ENCODE peak calls at places on chromosomes 12 and 14, in eight cellular contexts. D is cardiac muscle cell; J is fibroblast of lung; Y is HCT116; O is lung; B is transverse colon; X is CD8-positive, alpha-beta T cell; G is breast epithelium. Z is an unnamed sample.

GRCh38 chr12:54981796-54982195 is 2.8 kb downstream of the TESPA1 start:
- DNase-seq in D (no peak), J (no peak), Y (no peak), O (no peak), B (no peak), X (no peak), G (no peak), Z (no peak)

GRCh38 chr14:104393898-104394605 is 185.5 kb upstream of the C14orf180 start:
- DNase-seq in D (no peak), J (no peak), Y (no peak), O (peak; percentile 30), B (peak; percentile 59), X (peak; percentile 89), G (no peak), Z (no peak)

GRCh38 chr12:69553626-69554248 is 31.5 kb upstream of the CCT2 start:
- DNase-seq in D (peak; percentile 73), J (peak; percentile 71), Y (no peak), O (peak; percentile 44), B (no peak), X (no peak), G (no peak), Z (peak; percentile 88)

GRCh38 chr14:105864651-105865265 is 338.4 kb downstream of the TMEM121 start:
- DNase-seq in D (no peak), J (no peak), Y (no peak), O (no peak), B (no peak), X (no peak), G (peak; percentile 43), Z (no peak)

GRCh38 chr12:29208060-29208459 is 59.0 kb downstream of the FAR2 start:
- DNase-seq in D (no peak), J (no peak), Y (no peak), O (no peak), B (no peak), X (no peak), G (no peak), Z (no peak)

GRCh38 chr14:88346048-88346639 is 23.1 kb upstream of the KCNK10 start:
- DNase-seq in D (no peak), J (no peak), Y (no peak), O (no peak), B (no peak), X (no peak), G (no peak), Z (peak; percentile 35)

GRCh38 chr14:49553892-49554291 is 32.3 kb downstream of the RPS29 start:
- DNase-seq in D (no peak), J (no peak), Y (no peak), O (no peak), B (no peak), X (no peak), G (no peak), Z (no peak)

GRCh38 chr12:62930546-62931425 is 4.2 kb downstream of the PPM1H start:
- DNase-seq in D (no peak), J (no peak), Y (no peak), O (no peak), B (no peak), X (no peak), G (no peak), Z (peak; percentile 24)

GRCh38 chr12:56007892-56008471 is 10.9 kb downstream of the SUOX start:
- DNase-seq in D (no peak), J (peak; percentile 23), Y (no peak), O (no peak), B (no peak), X (no peak), G (no peak), Z (peak; percentile 7)

GRCh38 chr14:35390577-35391387 is 13.8 kb downstream of the NFKBIA start:
- DNase-seq in D (peak; percentile 56), J (no peak), Y (no peak), O (no peak), B (no peak), X (peak; percentile 45), G (no peak), Z (peak; percentile 31)

GRCh38 chr12:113673524-113674238 is 202.0 kb upstream of the LHX5 start:
- DNase-seq in D (no peak), J (no peak), Y (no peak), O (no peak), B (no peak), X (no peak), G (no peak), Z (no peak)

GRCh38 chr14:105927661-105928060 is 401.3 kb downstream of the TMEM121 start:
- DNase-seq in D (no peak), J (no peak), Y (no peak), O (no peak), B (peak; percentile 5), X (no peak), G (peak; percentile 30), Z (no peak)

GRCh38 chr12:95541436-95541835 is 9.8 kb downstream of the USP44 start:
- DNase-seq in D (no peak), J (no peak), Y (no peak), O (no peak), B (no peak), X (no peak), G (no peak), Z (no peak)

GRCh38 chr12:57235012-57235727 is 5.7 kb downstream of the SHMT2 start:
- DNase-seq in D (no peak), J (peak; percentile 84), Y (no peak), O (no peak), B (no peak), X (peak; percentile 19), G (no peak), Z (no peak)

GRCh38 chr12:85866929-85867776 is 6.9 kb upstream of the NTS start:
- DNase-seq in D (peak; percentile 59), J (peak; percentile 72), Y (peak; percentile 47), O (peak; percentile 42), B (no peak), X (no peak), G (no peak), Z (peak; percentile 54)

GRCh38 chr14:55610717-55611370 is 30.8 kb downstream of the KTN1 start:
- DNase-seq in D (no peak), J (no peak), Y (no peak), O (no peak), B (no peak), X (no peak), G (no peak), Z (no peak)

GRCh38 chr14:55620277-55620676 is 40.3 kb downstream of the KTN1 start:
- DNase-seq in D (no peak), J (no peak), Y (no peak), O (no peak), B (no peak), X (no peak), G (no peak), Z (no peak)

GRCh38 chr14:55609681-55610080 is 29.7 kb downstream of the KTN1 start:
- DNase-seq in D (no peak), J (peak; percentile 57), Y (no peak), O (no peak), B (no peak), X (no peak), G (no peak), Z (no peak)

GRCh38 chr14:55611859-55612258 is 31.9 kb downstream of the KTN1 start:
- DNase-seq in D (no peak), J (no peak), Y (no peak), O (no peak), B (no peak), X (no peak), G (no peak), Z (no peak)

DNA sequence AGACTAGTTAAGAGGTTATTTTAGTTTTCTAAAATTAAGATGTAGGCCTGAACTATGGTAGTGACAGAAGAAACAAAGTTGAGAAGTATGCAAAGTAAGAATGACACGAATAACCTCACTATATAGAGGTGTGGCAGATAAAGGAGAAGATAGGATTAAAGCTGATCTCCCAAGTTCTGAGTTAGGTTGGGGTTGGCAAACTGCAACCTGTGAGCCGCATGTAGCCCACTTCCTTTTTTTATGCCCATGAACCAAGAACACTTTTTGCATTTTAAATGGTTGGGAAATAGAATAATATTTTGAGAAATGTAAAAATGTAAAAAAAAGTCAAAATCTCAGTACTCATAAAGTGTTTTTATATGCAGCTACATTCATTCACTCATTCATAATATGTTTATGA is 34.3 kb downstream of the KTN1 start:
- DNase-seq in D (no peak), J (no peak), Y (no peak), O (no peak), B (no peak), X (no peak), G (no peak), Z (no peak)
- H3K4me1 ChIP-seq in D (peaks cover 10% of the 10 kb centered on the region), J (peaks cover 2% of the 10 kb centered on the region), Y (peaks cover 28% of the 10 kb centered on the region), O (peaks cover 29% of the 10 kb centered on the region), B (peaks cover 2% of the 10 kb centered on the region), X (no peaks in the 10 kb centered on the region), G (no peaks in the 10 kb centered on the region), Z (peaks cover 9% of the 10 kb centered on the region)

DNA sequence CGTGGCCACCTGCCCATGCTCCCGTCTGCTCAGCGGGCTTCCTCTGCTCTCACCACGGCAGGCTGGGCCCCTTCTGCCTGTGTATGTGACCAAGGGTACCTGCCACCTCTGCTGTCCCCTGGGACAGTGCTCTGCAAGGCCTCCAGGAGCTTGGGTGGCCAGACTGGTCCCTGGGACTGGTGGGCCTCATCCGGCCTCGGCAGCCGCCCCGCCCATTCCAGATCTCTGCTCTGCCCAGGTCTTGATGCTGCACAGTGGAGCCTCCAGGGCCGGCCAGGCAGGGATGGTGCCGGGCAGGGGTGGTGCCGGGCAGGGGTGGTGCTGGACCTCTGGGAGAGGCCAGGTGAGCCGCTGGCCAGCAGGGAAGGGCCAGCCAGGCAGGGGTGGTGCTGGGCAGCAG is 9.0 kb downstream of the FBRSL1 start:
- DNase-seq in D (no peak), J (no peak), Y (no peak), O (no peak), B (no peak), X (no peak), G (no peak), Z (no peak)
- H3K4me1 ChIP-seq in D (peaks cover 28% of the 10 kb centered on the region), J (no peaks in the 10 kb centered on the region), Y (peaks cover 16% of the 10 kb centered on the region), O (peaks cover 17% of the 10 kb centered on the region), B (peaks cover 13% of the 10 kb centered on the region), X (peaks cover 79% of the 10 kb centered on the region), G (peaks cover 18% of the 10 kb centered on the region), Z (peaks cover 11% of the 10 kb centered on the region)

GRCh38 chr14:100375963-100376735 is 53.0 kb downstream of the SLC25A47 start:
- DNase-seq in D (peak; percentile 97), J (peak; percentile 96), Y (peak; percentile 83), O (peak; percentile 92), B (peak; percentile 95), X (peak; percentile 89), G (peak; percentile 91), Z (peak; percentile 96)
- H3K4me1 ChIP-seq in D (peaks cover 7% of the 10 kb centered on the region), J (peaks cover 7% of the 10 kb centered on the region), Y (peaks cover 12% of the 10 kb centered on the region), O (peaks cover 6% of the 10 kb centered on the region), B (peaks cover 12% of the 10 kb centered on the region), X (peaks cover 23% of the 10 kb centered on the region), G (no peaks in the 10 kb centered on the region), Z (peaks cover 19% of the 10 kb centered on the region)

GRCh38 chr12:74076918-74077317 is 460.7 kb upstream of the ATXN7L3B start:
- DNase-seq in D (no peak), J (no peak), Y (no peak), O (no peak), B (no peak), X (no peak), G (no peak), Z (no peak)
- H3K4me1 ChIP-seq in D (no peaks in the 10 kb centered on the region), J (no peaks in the 10 kb centered on the region), Y (no peaks in the 10 kb centered on the region), O (no peaks in the 10 kb centered on the region), B (no peaks in the 10 kb centered on the region), X (no peaks in the 10 kb centered on the region), G (no peaks in the 10 kb centered on the region), Z (no peaks in the 10 kb centered on the region)

GRCh38 chr12:122894173-122895121 is 1.5 kb downstream of the VPS37B start:
- DNase-seq in D (no peak), J (no peak), Y (no peak), O (peak; percentile 76), B (peak; percentile 84), X (no peak), G (no peak), Z (peak; percentile 73)
- H3K4me1 ChIP-seq in D (peaks cover 37% of the 10 kb centered on the region), J (peaks cover 9% of the 10 kb centered on the region), Y (peaks cover 51% of the 10 kb centered on the region), O (peaks cover 29% of the 10 kb centered on the region), B (peaks cover 64% of the 10 kb centered on the region), X (peaks cover 82% of the 10 kb centered on the region), G (no peaks in the 10 kb centered on the region), Z (peaks cover 69% of the 10 kb centered on the region)